ENCODE peak calls at places on chromosomes 16 and 17, in ten cellular contexts. G, F, K, D, E, H, Q, M, U and Y are unnamed samples.

GRCh38 chr16:89936034-89936433 is 12.5 kb upstream of the DEF8 start:
- DNase-seq in G (no peak), M (no peak), D (no peak), H (no peak), E (no peak), F (no peak), Q (no peak), U (no peak), K (no peak), Y (no peak)

GRCh38 chr16:82694239-82694874 is 67.6 kb downstream of the CDH13 start:
- DNase-seq in F (no peak), K (no peak), Q (no peak), D (no peak), E (no peak), G (no peak), U (no peak), M (no peak), H (no peak), Y (no peak)

GRCh38 chr16:81700071-81700779 is 78.9 kb upstream of the PLCG2 start:
- DNase-seq in Q (no peak), K (no peak), G (no peak), D (no peak), M (no peak), E (no peak), F (no peak), H (no peak), U (no peak), Y (no peak)

GRCh38 chr16:86570542-86571196 is 4.0 kb downstream of the FOXC2 start:
- DNase-seq in Q (no peak), K (no peak), H (no peak), M (no peak), E (no peak), G (no peak), F (no peak), D (no peak), U (no peak), Y (no peak)

GRCh38 chr17:77459018-77459755 is 318.4 kb downstream of the SEC14L1 start:
- DNase-seq in F (no peak), H (no peak), D (no peak), Q (no peak), M (no peak), E (no peak), G (no peak), K (no peak), U (no peak), Y (no peak)

GRCh38 chr17:59154335-59154720 is 658 bp downstream of the SKA2 start:
- DNase-seq in Q (no peak), G (peak; percentile 86), K (no peak), U (peak; percentile 75), F (peak; percentile 38), H (no peak), E (peak; percentile 48), D (peak; percentile 70), M (peak; percentile 37), Y (no peak)

GRCh38 chr17:29019475-29020181 is 13.8 kb upstream of the SEZ6 start:
- DNase-seq in K (no peak), U (peak; percentile 63), E (peak; percentile 20), F (no peak), G (no peak), Q (no peak), D (peak; percentile 36), M (no peak), H (no peak), Y (no peak)

GRCh38 chr17:36934759-36935630 is 2.3 kb upstream of the LHX1 start:
- DNase-seq in Q (no peak), D (peak; percentile 79), G (no peak), K (no peak), E (no peak), M (no peak), U (peak; percentile 85), F (no peak), H (no peak), Y (no peak)

GRCh38 chr17:29581583-29582253 is 7.7 kb downstream of the GIT1 start:
- DNase-seq in M (no peak), Q (no peak), H (peak; percentile 70), K (no peak), G (peak; percentile 76), F (no peak), U (no peak), D (no peak), E (no peak), Y (no peak)

GRCh38 chr16:53912155-53912554 is 208.2 kb downstream of the FTO start:
- DNase-seq in E (no peak), D (no peak), K (no peak), G (no peak), H (peak; percentile 92), Q (no peak), F (no peak), M (no peak), U (no peak), Y (no peak)

GRCh38 chr17:6437956-6438355 is 3.0 kb upstream of the AIPL1 start:
- DNase-seq in M (no peak), E (no peak), H (no peak), G (no peak), D (no peak), U (no peak), Q (no peak), F (no peak), K (no peak), Y (no peak)

GRCh38 chr17:73481672-73482071 is 162.6 kb downstream of the SDK2 start:
- DNase-seq in M (no peak), K (no peak), H (no peak), Q (no peak), F (no peak), D (no peak), E (no peak), G (peak; percentile 68), U (no peak), Y (no peak)
- TF ChIP-seq CTCF in M (no peak), K (no peak), H (no peak), Q (no peak), F (no peak), D (no peak), E (no peak), G (no peak), U (no peak), Y (no peak)

GRCh38 chr16:55571191-55571897 is 4.9 kb downstream of the CAPNS2 start:
- DNase-seq in K (no peak), E (no peak), U (no peak), H (no peak), F (no peak), D (no peak), G (no peak), Q (no peak), M (no peak), Y (no peak)
- TF ChIP-seq CTCF in K (no peak), E (no peak), U (no peak), H (no peak), F (no peak), D (no peak), G (no peak), Q (no peak), M (no peak), Y (no peak)

GRCh38 chr16:66895697-66895995 is 15.3 kb downstream of the PDP2 start:
- DNase-seq in U (no peak), D (no peak), K (no peak), G (no peak), F (no peak), H (no peak), Q (no peak), E (no peak), M (no peak), Y (no peak)

GRCh38 chr16:66895999-66896398 is 15.7 kb downstream of the PDP2 start:
- DNase-seq in H (no peak), D (no peak), Q (no peak), M (no peak), K (no peak), E (no peak), U (no peak), F (no peak), G (no peak), Y (no peak)

GRCh38 chr16:66894948-66895696 is 14.8 kb downstream of the PDP2 start:
- DNase-seq in M (no peak), U (peak; percentile 79), F (peak; percentile 77), H (no peak), G (no peak), D (peak; percentile 90), Q (peak; percentile 40), E (peak; percentile 83), K (no peak), Y (no peak)

GRCh38 chr16:66891797-66892196 is 11.5 kb downstream of the PDP2 start:
- DNase-seq in M (no peak), K (no peak), E (no peak), H (no peak), D (no peak), Q (no peak), U (no peak), F (no peak), G (no peak), Y (no peak)

DNA sequence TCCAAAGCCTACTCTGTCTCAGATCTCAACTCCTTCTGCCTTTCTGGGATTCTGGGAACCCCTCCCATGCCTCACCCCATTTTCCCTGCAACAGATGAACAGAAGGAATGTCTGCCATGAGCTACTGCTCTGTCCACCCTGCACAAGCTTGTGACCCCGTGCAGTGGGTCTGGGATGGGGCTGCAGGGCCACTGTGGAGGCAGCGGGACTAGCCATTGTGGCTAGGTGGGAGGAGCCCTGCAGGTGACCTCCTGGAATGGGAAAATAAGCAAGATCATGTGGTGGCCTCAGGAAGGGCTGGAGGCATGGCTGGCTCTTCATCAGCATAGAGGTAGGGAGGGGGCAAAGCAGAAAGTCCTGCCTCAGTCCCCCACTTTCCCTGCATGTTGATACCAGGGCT is 13.7 kb downstream of the PDP2 start:
- DNase-seq in M (no peak), D (no peak), F (no peak), H (no peak), Q (no peak), G (no peak), U (no peak), K (no peak), E (no peak), Y (no peak)
- TF ChIP-seq CTCF in M (no peak), D (no peak), F (no peak), H (no peak), Q (no peak), G (no peak), U (no peak), K (no peak), E (no peak), Y (no peak)

GRCh38 chr17:67666710-67667109 is 51.0 kb upstream of the NOL11 start:
- DNase-seq in G (no peak), Q (no peak), E (no peak), U (no peak), H (no peak), K (no peak), M (no peak), D (no peak), F (no peak), Y (no peak)
- TF ChIP-seq CTCF in G (no peak), Q (no peak), E (no peak), U (no peak), H (no peak), K (no peak), M (no peak), D (no peak), F (no peak), Y (no peak)